ENCODE peak calls at places on chromosomes 12 and 14, in five cellular contexts. A is HCT116, D is BE2C, X is A673, Y is heart right ventricle. W is an unnamed sample.

GRCh38 chr12:98796745-98797144 is 151.7 kb downstream of the APAF1 start:
- DNase-seq in Y (no peak), D (no peak), X (no peak), A (no peak), W (no peak)

GRCh38 chr14:72605921-72606220 is 288.0 kb downstream of the DPF3 start:
- DNase-seq in A (no peak), X (no peak), D (no peak), Y (no peak), W (no peak)

GRCh38 chr12:131592972-131593371 is 117.9 kb upstream of the SFSWAP start:
- DNase-seq in Y (no peak), D (no peak), X (no peak), A (no peak), W (peak; percentile 89)

GRCh38 chr12:16691624-16692023 is 85.7 kb upstream of the LMO3 start:
- DNase-seq in D (no peak), Y (no peak), X (no peak), A (no peak), W (no peak)

GRCh38 chr14:67964391-67964812 is 144.8 kb downstream of the RAD51B start:
- DNase-seq in Y (no peak), X (no peak), A (no peak), D (no peak), W (no peak)

GRCh38 chr14:55892906-55893305 is 225.3 kb upstream of the PELI2 start:
- DNase-seq in X (no peak), D (no peak), A (no peak), Y (no peak), W (no peak)

GRCh38 chr14:25095784-25096390 is 45.9 kb upstream of the STXBP6 start:
- DNase-seq in Y (no peak), D (no peak), X (peak; percentile 5), A (no peak), W (no peak)

GRCh38 chr12:4909397-4909733 is 340 bp upstream of the KCNA1 start:
- DNase-seq in X (no peak), A (no peak), Y (no peak), D (no peak), W (peak; percentile 34)

GRCh38 chr14:20516921-20517320 is 11.6 kb downstream of the RNASE10 start:
- DNase-seq in Y (no peak), X (no peak), D (no peak), A (no peak), W (no peak)

GRCh38 chr14:83085725-83086124 is 1552.1 kb upstream of the SEL1L start:
- DNase-seq in A (no peak), X (no peak), Y (no peak), D (no peak), W (no peak)

GRCh38 chr12:124833693-124834122 is 30.0 kb downstream of the SCARB1 start:
- DNase-seq in D (no peak), X (no peak), A (peak; percentile 78), Y (peak; percentile 27), W (no peak)

GRCh38 chr12:93201990-93202389 is 175.7 kb upstream of the NUDT4 start:
- DNase-seq in Y (no peak), X (no peak), D (no peak), A (no peak), W (no peak)

GRCh38 chr12:14769837-14770494 is 33.3 kb downstream of the WBP11 start:
- DNase-seq in Y (peak; percentile 82), A (peak; percentile 56), X (peak; percentile 77), D (peak; percentile 88), W (peak; percentile 68)

GRCh38 chr12:15049456-15050153 is 76.8 kb downstream of the PDE6H start:
- DNase-seq in D (peak; percentile 59), A (no peak), Y (no peak), X (no peak), W (no peak)

GRCh38 chr14:96762650-96763049 is 34.5 kb upstream of the VRK1 start:
- DNase-seq in A (peak; percentile 80), D (peak; percentile 42), X (peak; percentile 87), Y (no peak), W (peak; percentile 79)

GRCh38 chr12:121918679-121919038 is 267 bp downstream of the CFAP251 start:
- DNase-seq in D (no peak), Y (no peak), X (no peak), A (no peak), W (no peak)

GRCh38 chr14:74348735-74349463 is 628 bp downstream of the VRTN start:
- DNase-seq in A (no peak), Y (no peak), D (no peak), X (no peak), W (no peak)

GRCh38 chr14:101591121-101591520 is 29.8 kb downstream of the DIO3 start:
- DNase-seq in D (no peak), Y (no peak), X (no peak), A (no peak), W (no peak)

GRCh38 chr12:103748002-103748401 is 93.0 kb downstream of the NT5DC3 start:
- DNase-seq in X (no peak), Y (no peak), D (no peak), A (no peak), W (no peak)

GRCh38 chr12:71767183-71767582 is 12.5 kb downstream of the RAB21 start:
- DNase-seq in A (no peak), D (no peak), X (no peak), Y (no peak), W (no peak)

GRCh38 chr14:50001146-50001998 is 108.5 kb downstream of the ARF6 start:
- DNase-seq in Y (no peak), X (no peak), A (peak; percentile 87), D (no peak), W (peak; percentile 71)

GRCh38 chr12:6367065-6367968 is 8.0 kb downstream of the SCNN1A start:
- DNase-seq in A (no peak), Y (no peak), D (peak; percentile 39), X (peak; percentile 76), W (peak; percentile 86)

GRCh38 chr14:54338696-54339317 is 58.0 kb upstream of the CDKN3 start:
- DNase-seq in Y (no peak), D (no peak), A (peak; percentile 55), X (peak; percentile 48), W (peak; percentile 24)

GRCh38 chr12:72632286-72632685 is 360.1 kb downstream of the TRHDE start:
- DNase-seq in Y (no peak), A (no peak), D (no peak), X (no peak), W (no peak)

GRCh38 chr14:76828339-76829015 is 2.3 kb downstream of the LRRC74A start:
- DNase-seq in D (no peak), Y (no peak), X (no peak), A (no peak), W (no peak)

GRCh38 chr12:2414810-2415567 is 362.2 kb downstream of the CACNA1C start:
- DNase-seq in D (no peak), Y (no peak), A (no peak), X (no peak), W (no peak)
- TF ChIP-seq CTCF in D (no peak), Y (no peak), A (no peak), X (no peak), W (no peak)

GRCh38 chr14:93970589-93970966 is 5.8 kb downstream of the ASB2 start:
- DNase-seq in A (peak; percentile 33), X (peak; percentile 15), D (no peak), Y (no peak), W (no peak)
- TF ChIP-seq CTCF in A (peak; percentile 87), X (peak; percentile 48), D (peak; percentile 44), Y (peak; percentile 41), W (peak; percentile 43)

GRCh38 chr14:94143239-94143638 is 13.8 kb upstream of the IFI27L2 start:
- DNase-seq in D (no peak), A (peak; percentile 29), Y (no peak), X (no peak), W (no peak)
- TF ChIP-seq CTCF in D (peak; percentile 55), A (peak; percentile 44), Y (no peak), X (peak; percentile 30), W (peak; percentile 20)

GRCh38 chr12:50057000-50057841 is at the start of gene ASIC1:
- DNase-seq in D (peak; percentile 85), X (peak; percentile 67), A (peak; percentile 24), Y (peak; percentile 79), W (peak; percentile 75)
- TF ChIP-seq CTCF in D (no peak), X (peak; percentile 17), A (no peak), Y (peak; percentile 26), W (no peak)

GRCh38 chr12:60684988-60685655 is 1089.3 kb downstream of the SLC16A7 start:
- DNase-seq in Y (no peak), D (no peak), A (no peak), X (peak; percentile 33), W (no peak)
- TF ChIP-seq CTCF in Y (no peak), D (peak; percentile 37), A (no peak), X (peak; percentile 55), W (no peak)

GRCh38 chr12:57047981-57048380 is 1.9 kb downstream of the MYO1A start:
- DNase-seq in Y (no peak), X (no peak), D (no peak), A (no peak), W (no peak)

GRCh38 chr12:57046947-57047890 is 2.7 kb downstream of the MYO1A start:
- DNase-seq in A (no peak), D (no peak), Y (no peak), X (no peak), W (no peak)

GRCh38 chr12:57046392-57046791 is 3.5 kb downstream of the MYO1A start:
- DNase-seq in A (no peak), Y (no peak), X (no peak), D (no peak), W (no peak)

GRCh38 chr12:57042695-57043094 is 7.2 kb downstream of the MYO1A start:
- DNase-seq in A (no peak), Y (no peak), X (no peak), D (no peak), W (no peak)

GRCh38 chr12:57044856-57045255 is 5.1 kb downstream of the MYO1A start:
- DNase-seq in X (no peak), A (no peak), Y (no peak), D (no peak), W (no peak)
- TF ChIP-seq CTCF in X (no peak), A (no peak), Y (no peak), D (no peak), W (no peak)